ENCODE peak calls at places on chromosome 16, in four cellular contexts. One of them, this sample, is unnamed.
A peak's percentile ranks its signal among the peaks of the same experiment; 100 is the strongest.

GRCh38 chr16:83840060-83840617 is 32.4 kb downstream of the HSBP1 start:
- DNase-seq in neuronal stem cell: no peak
- DNase-seq in NCI-H2171: no peak
- DNase-seq in lung microvascular endothelial cell: no peak
- DNase-seq in this sample: no peak

GRCh38 chr16:1761751-1762150 is 9.6 kb downstream of the NME3 start:
- DNase-seq in neuronal stem cell: no peak
- DNase-seq in NCI-H2171: no peak
- DNase-seq in lung microvascular endothelial cell: no peak
- DNase-seq in this sample: no peak

GRCh38 chr16:85447657-85448313 is 165.3 kb upstream of the GSE1 start:
- DNase-seq in neuronal stem cell: no peak
- DNase-seq in NCI-H2171: no peak
- DNase-seq in lung microvascular endothelial cell: no peak
- DNase-seq in this sample: no peak

GRCh38 chr16:11181889-11182279 is 74.1 kb downstream of the SOCS1 start:
- DNase-seq in neuronal stem cell: no peak
- DNase-seq in NCI-H2171: no peak
- DNase-seq in lung microvascular endothelial cell: no peak
- DNase-seq in this sample: no peak

GRCh38 chr16:53147500-53148065 is 92.8 kb downstream of the CHD9 start:
- DNase-seq in neuronal stem cell: no peak
- DNase-seq in NCI-H2171: no peak
- DNase-seq in lung microvascular endothelial cell: peak; percentile 62
- DNase-seq in this sample: no peak

GRCh38 chr16:78684655-78685400 is 585.4 kb downstream of the WWOX start:
- DNase-seq in neuronal stem cell: no peak
- DNase-seq in NCI-H2171: no peak
- DNase-seq in lung microvascular endothelial cell: no peak
- DNase-seq in this sample: no peak

GRCh38 chr16:51766739-51767138 is 615.7 kb upstream of the SALL1 start:
- DNase-seq in neuronal stem cell: no peak
- DNase-seq in NCI-H2171: no peak
- DNase-seq in lung microvascular endothelial cell: no peak
- DNase-seq in this sample: no peak

GRCh38 chr16:10979717-10980601 is 35.6 kb downstream of the CLEC16A start:
- DNase-seq in neuronal stem cell: no peak
- DNase-seq in NCI-H2171: no peak
- DNase-seq in lung microvascular endothelial cell: no peak
- DNase-seq in this sample: no peak

GRCh38 chr16:49932943-49933342 is 77.0 kb upstream of the ZNF423 start:
- DNase-seq in neuronal stem cell: no peak
- DNase-seq in NCI-H2171: no peak
- DNase-seq in lung microvascular endothelial cell: no peak
- DNase-seq in this sample: no peak

GRCh38 chr16:29852654-29853053 is 10.4 kb downstream of the CDIPT start:
- DNase-seq in neuronal stem cell: no peak
- DNase-seq in NCI-H2171: no peak
- DNase-seq in lung microvascular endothelial cell: peak; percentile 94
- DNase-seq in this sample: no peak

GRCh38 chr16:1788708-1789100 is 4.8 kb downstream of the IGFALS start:
- DNase-seq in neuronal stem cell: no peak
- DNase-seq in NCI-H2171: no peak
- DNase-seq in lung microvascular endothelial cell: no peak
- DNase-seq in this sample: no peak

GRCh38 chr16:1746693-1747195 is 24.6 kb downstream of the NME3 start:
- DNase-seq in neuronal stem cell: no peak
- DNase-seq in NCI-H2171: no peak
- DNase-seq in lung microvascular endothelial cell: no peak
- DNase-seq in this sample: no peak

GRCh38 chr16:9008335-9009260 is 44.9 kb upstream of the USP7 start:
- DNase-seq in neuronal stem cell: peak; percentile 65
- DNase-seq in NCI-H2171: peak; percentile 9
- DNase-seq in lung microvascular endothelial cell: peak; percentile 62
- DNase-seq in this sample: peak; percentile 85

GRCh38 chr16:72654535-72654934 is 393.4 kb downstream of the ZFHX3 start:
- DNase-seq in neuronal stem cell: no peak
- DNase-seq in NCI-H2171: no peak
- DNase-seq in lung microvascular endothelial cell: no peak
- DNase-seq in this sample: no peak

GRCh38 chr16:68267612-68268405 is 3.5 kb downstream of the SLC7A6 start:
- DNase-seq in neuronal stem cell: no peak
- DNase-seq in NCI-H2171: peak; percentile 93
- DNase-seq in lung microvascular endothelial cell: no peak
- DNase-seq in this sample: no peak

GRCh38 chr16:15777533-15778203 is 79.2 kb downstream of the MYH11 start:
- DNase-seq in neuronal stem cell: peak; percentile 35
- DNase-seq in NCI-H2171: no peak
- DNase-seq in lung microvascular endothelial cell: peak; percentile 44
- DNase-seq in this sample: peak; percentile 18

GRCh38 chr16:80319181-80319580 is 221.6 kb upstream of the DYNLRB2 start:
- DNase-seq in neuronal stem cell: no peak
- DNase-seq in NCI-H2171: no peak
- DNase-seq in lung microvascular endothelial cell: no peak
- DNase-seq in this sample: no peak

GRCh38 chr16:22189473-22190168 is 16.5 kb upstream of the EEF2K start:
- DNase-seq in neuronal stem cell: no peak
- DNase-seq in NCI-H2171: no peak
- DNase-seq in lung microvascular endothelial cell: peak; percentile 66
- DNase-seq in this sample: peak; percentile 23

GRCh38 chr16:64969221-64969620 is 152.6 kb downstream of the CDH11 start:
- DNase-seq in neuronal stem cell: no peak
- DNase-seq in NCI-H2171: no peak
- DNase-seq in lung microvascular endothelial cell: no peak
- DNase-seq in this sample: no peak

GRCh38 chr16:22887445-22887844 is 73.5 kb downstream of the HS3ST2 start:
- DNase-seq in neuronal stem cell: no peak
- DNase-seq in NCI-H2171: no peak
- DNase-seq in lung microvascular endothelial cell: no peak
- DNase-seq in this sample: no peak

GRCh38 chr16:49596699-49597291 is 223.2 kb downstream of the C16orf78 start:
- DNase-seq in neuronal stem cell: no peak
- DNase-seq in NCI-H2171: no peak
- DNase-seq in lung microvascular endothelial cell: no peak
- DNase-seq in this sample: no peak

GRCh38 chr16:9275386-9275785 is 183.9 kb downstream of the HAPSTR1 start:
- DNase-seq in neuronal stem cell: no peak
- DNase-seq in NCI-H2171: no peak
- DNase-seq in lung microvascular endothelial cell: no peak
- DNase-seq in this sample: no peak

GRCh38 chr16:71520550-71520949 is 5.7 kb upstream of the CHST4 start:
- DNase-seq in neuronal stem cell: no peak
- DNase-seq in NCI-H2171: no peak
- DNase-seq in lung microvascular endothelial cell: no peak
- DNase-seq in this sample: no peak

GRCh38 chr16:77677129-77677528 is 45.2 kb upstream of the NUDT7 start:
- DNase-seq in neuronal stem cell: no peak
- DNase-seq in NCI-H2171: no peak
- DNase-seq in lung microvascular endothelial cell: no peak
- DNase-seq in this sample: no peak

GRCh38 chr16:49799172-49799571 is 56.7 kb downstream of the ZNF423 start:
- DNase-seq in neuronal stem cell: no peak
- DNase-seq in NCI-H2171: peak; percentile 48
- DNase-seq in lung microvascular endothelial cell: no peak
- DNase-seq in this sample: peak; percentile 53

GRCh38 chr16:3640207-3640606 is 14.3 kb upstream of the DNASE1 start:
- DNase-seq in neuronal stem cell: no peak
- DNase-seq in NCI-H2171: no peak
- DNase-seq in lung microvascular endothelial cell: no peak
- DNase-seq in this sample: no peak

GRCh38 chr16:9798474-9798873 is 383.8 kb downstream of the GRIN2A start:
- DNase-seq in neuronal stem cell: no peak
- DNase-seq in NCI-H2171: no peak
- DNase-seq in lung microvascular endothelial cell: no peak
- DNase-seq in this sample: no peak